ENCODE peak calls at places on chromosomes 4 and X, in four cellular contexts. One of them, this sample, is unnamed.

GRCh38 chr4:182593864-182594263 is 323.3 kb downstream of the DCTD start:
- DNase-seq in fibroblast of pulmonary artery: peak
- DNase-seq in breast epithelium: no peak
- DNase-seq in heart left ventricle: no peak
- DNase-seq in this sample: no peak

GRCh38 chrX:110563276-110563675 is 204.6 kb downstream of the RTL9 start:
- DNase-seq in fibroblast of pulmonary artery: no peak
- DNase-seq in breast epithelium: no peak
- DNase-seq in heart left ventricle: no peak
- DNase-seq in this sample: no peak

GRCh38 chr4:164531336-164531735 is 222.6 kb upstream of the SMIM31 start:
- DNase-seq in fibroblast of pulmonary artery: no peak
- DNase-seq in breast epithelium: no peak
- DNase-seq in heart left ventricle: no peak
- DNase-seq in this sample: no peak

GRCh38 chr4:97639961-97640360 is 503.3 kb downstream of the STPG2 start:
- DNase-seq in fibroblast of pulmonary artery: no peak
- DNase-seq in breast epithelium: no peak
- DNase-seq in heart left ventricle: no peak
- DNase-seq in this sample: no peak

GRCh38 chr4:23337292-23337691 is 552.6 kb downstream of the PPARGC1A start:
- DNase-seq in fibroblast of pulmonary artery: no peak
- DNase-seq in breast epithelium: no peak
- DNase-seq in heart left ventricle: no peak
- DNase-seq in this sample: no peak

GRCh38 chrX:41481264-41482109 is 34.3 kb downstream of the NYX start:
- DNase-seq in fibroblast of pulmonary artery: no peak
- DNase-seq in breast epithelium: no peak
- DNase-seq in heart left ventricle: no peak
- DNase-seq in this sample: no peak

GRCh38 chrX:82734140-82734539 is 774.0 kb upstream of the POU3F4 start:
- DNase-seq in fibroblast of pulmonary artery: no peak
- DNase-seq in breast epithelium: no peak
- DNase-seq in heart left ventricle: no peak
- DNase-seq in this sample: no peak

GRCh38 chrX:1534321-1535168 is 2.4 kb downstream of the P2RY8 start:
- DNase-seq in fibroblast of pulmonary artery: no peak
- DNase-seq in breast epithelium: no peak
- DNase-seq in heart left ventricle: no peak
- DNase-seq in this sample: no peak

GRCh38 chr4:147498031-147498700 is 17.3 kb downstream of the EDNRA start:
- DNase-seq in fibroblast of pulmonary artery: peak
- DNase-seq in breast epithelium: no peak
- DNase-seq in heart left ventricle: no peak
- DNase-seq in this sample: peak

GRCh38 chr4:4461850-4462249 is 74.9 kb downstream of the NSG1 start:
- DNase-seq in fibroblast of pulmonary artery: no peak
- DNase-seq in breast epithelium: no peak
- DNase-seq in heart left ventricle: no peak
- DNase-seq in this sample: no peak

GRCh38 chr4:6308890-6309643 is 39.4 kb downstream of the WFS1 start:
- DNase-seq in fibroblast of pulmonary artery: no peak
- DNase-seq in breast epithelium: no peak
- DNase-seq in heart left ventricle: peak
- DNase-seq in this sample: no peak
- H3K4me3 ChIP-seq in fibroblast of pulmonary artery: no peak
- H3K4me3 ChIP-seq in breast epithelium: peak
- H3K4me3 ChIP-seq in heart left ventricle: peak
- H3K4me3 ChIP-seq in this sample: peak

GRCh38 chr4:82797591-82798081 is 960 bp downstream of the SCD5 start:
- DNase-seq in fibroblast of pulmonary artery: no peak
- DNase-seq in breast epithelium: no peak
- DNase-seq in heart left ventricle: no peak
- DNase-seq in this sample: no peak

GRCh38 chr4:82801910-82802521 is 3.4 kb upstream of the SCD5 start:
- DNase-seq in fibroblast of pulmonary artery: peak
- DNase-seq in breast epithelium: no peak
- DNase-seq in heart left ventricle: no peak
- DNase-seq in this sample: no peak

GRCh38 chr4:82797048-82797590 is 1.5 kb downstream of the SCD5 start:
- DNase-seq in fibroblast of pulmonary artery: no peak
- DNase-seq in breast epithelium: no peak
- DNase-seq in heart left ventricle: no peak
- DNase-seq in this sample: no peak

GRCh38 chr4:82799006-82799881 is 648 bp upstream of the SCD5 start:
- DNase-seq in fibroblast of pulmonary artery: no peak
- DNase-seq in breast epithelium: no peak
- DNase-seq in heart left ventricle: no peak
- DNase-seq in this sample: no peak

DNA sequence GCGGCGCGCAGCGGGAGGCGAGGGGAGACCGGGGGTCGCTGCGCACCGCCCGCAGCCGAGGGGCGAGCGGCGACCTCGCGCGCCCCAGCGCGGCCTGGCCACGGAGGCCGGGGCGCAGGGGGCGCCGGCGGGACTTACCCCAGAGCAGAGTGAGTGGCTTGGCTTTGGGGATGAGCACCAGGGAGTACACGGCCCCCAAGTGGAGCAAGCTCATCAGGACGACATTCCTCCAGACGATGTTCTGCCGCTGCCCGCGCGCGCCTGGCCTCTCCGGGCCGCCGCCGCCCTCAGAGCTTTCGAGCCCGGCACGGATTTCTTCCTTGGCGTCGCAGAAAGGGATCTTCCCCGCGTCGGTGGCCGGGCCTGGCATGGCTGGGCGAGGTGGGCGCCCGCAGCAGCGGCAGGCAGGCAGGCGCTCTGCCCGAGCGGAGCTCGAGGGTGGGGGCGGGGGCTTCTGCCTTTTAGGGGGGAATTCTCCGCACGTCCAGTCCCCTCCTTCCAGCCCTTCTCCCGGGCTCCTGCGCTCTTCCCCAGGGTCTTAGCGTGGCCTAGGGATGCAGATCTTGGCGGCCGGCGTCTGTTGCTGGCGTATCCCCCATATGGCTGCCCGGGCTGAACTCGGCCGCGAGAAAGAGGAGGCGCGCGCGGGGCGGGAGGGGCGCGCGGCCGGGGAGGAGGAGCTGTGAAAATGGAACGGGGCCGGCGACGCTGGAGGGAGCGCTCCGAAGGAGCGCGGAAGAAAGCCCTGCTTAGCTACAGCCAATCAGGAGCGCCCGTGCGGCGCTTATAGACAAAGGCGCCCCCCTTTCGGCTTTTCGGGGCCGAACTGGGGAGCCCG is at the start of gene SCD5:
- DNase-seq in fibroblast of pulmonary artery: peak
- DNase-seq in breast epithelium: no peak
- DNase-seq in heart left ventricle: peak
- DNase-seq in this sample: no peak
- H3K4me3 ChIP-seq in fibroblast of pulmonary artery: peak
- H3K4me3 ChIP-seq in breast epithelium: peak
- H3K4me3 ChIP-seq in heart left ventricle: peak
- H3K4me3 ChIP-seq in this sample: peak

DNA sequence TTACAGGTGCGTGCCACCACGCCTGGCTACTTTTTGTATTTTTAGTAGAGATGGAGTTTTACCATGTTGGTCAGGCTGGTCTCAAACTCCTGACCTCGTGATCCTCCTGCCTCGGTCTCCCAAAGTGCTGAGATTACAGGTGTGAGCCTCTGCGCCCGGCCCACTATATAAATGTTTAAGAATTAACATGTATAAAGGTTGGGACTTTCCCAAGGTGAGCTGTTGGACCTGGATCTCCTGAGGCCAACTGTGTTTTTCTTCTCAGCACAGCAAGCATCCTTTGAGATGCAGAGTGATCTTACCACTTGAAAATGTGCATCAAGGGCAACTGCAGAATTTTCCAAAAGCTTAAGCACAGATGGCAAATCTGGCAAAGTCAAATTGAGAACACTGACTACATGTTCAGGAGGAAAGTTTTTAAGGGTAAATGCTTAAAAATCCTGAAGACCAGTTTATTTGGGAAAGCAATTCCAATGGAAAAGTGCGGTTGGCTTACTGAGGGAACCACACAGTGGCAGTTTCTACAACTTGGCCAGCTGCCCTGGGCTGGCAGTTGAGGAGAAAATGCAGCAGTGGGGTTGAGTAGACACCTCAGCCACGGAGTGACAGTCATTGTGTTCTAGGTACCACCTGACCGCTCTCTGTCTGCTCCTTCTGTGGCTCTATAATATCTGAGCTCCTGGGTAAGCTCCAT is 168.9 kb downstream of the CBR4 start:
- DNase-seq in fibroblast of pulmonary artery: no peak
- DNase-seq in breast epithelium: no peak
- DNase-seq in heart left ventricle: no peak
- DNase-seq in this sample: no peak
- H3K4me3 ChIP-seq in fibroblast of pulmonary artery: no peak
- H3K4me3 ChIP-seq in breast epithelium: no peak
- H3K4me3 ChIP-seq in heart left ventricle: no peak
- H3K4me3 ChIP-seq in this sample: no peak

GRCh38 chrX:78950157-78950556 is 5.0 kb downstream of the P2RY10 start:
- DNase-seq in fibroblast of pulmonary artery: no peak
- DNase-seq in breast epithelium: no peak
- DNase-seq in heart left ventricle: no peak
- DNase-seq in this sample: no peak

GRCh38 chrX:78944351-78944750 is 840 bp upstream of the P2RY10 start:
- DNase-seq in fibroblast of pulmonary artery: no peak
- DNase-seq in breast epithelium: no peak
- DNase-seq in heart left ventricle: no peak
- DNase-seq in this sample: no peak

GRCh38 chrX:78945186-78945912 is at the start of gene P2RY10:
- DNase-seq in fibroblast of pulmonary artery: no peak
- DNase-seq in breast epithelium: no peak
- DNase-seq in heart left ventricle: no peak
- DNase-seq in this sample: no peak

GRCh38 chrX:78946178-78946896 is 1.1 kb downstream of the P2RY10 start:
- DNase-seq in fibroblast of pulmonary artery: no peak
- DNase-seq in breast epithelium: no peak
- DNase-seq in heart left ventricle: no peak
- DNase-seq in this sample: no peak
- H3K4me3 ChIP-seq in fibroblast of pulmonary artery: no peak
- H3K4me3 ChIP-seq in breast epithelium: no peak
- H3K4me3 ChIP-seq in heart left ventricle: no peak
- H3K4me3 ChIP-seq in this sample: no peak

GRCh38 chr4:121379276-121379675 is 1.5 kb downstream of the QRFPR start:
- DNase-seq in fibroblast of pulmonary artery: no peak
- DNase-seq in breast epithelium: no peak
- DNase-seq in heart left ventricle: no peak
- DNase-seq in this sample: no peak

GRCh38 chr4:121376541-121376940 is 4.3 kb downstream of the QRFPR start:
- DNase-seq in fibroblast of pulmonary artery: no peak
- DNase-seq in breast epithelium: no peak
- DNase-seq in heart left ventricle: no peak
- DNase-seq in this sample: no peak

GRCh38 chr4:121377065-121377464 is 3.8 kb downstream of the QRFPR start:
- DNase-seq in fibroblast of pulmonary artery: peak
- DNase-seq in breast epithelium: no peak
- DNase-seq in heart left ventricle: no peak
- DNase-seq in this sample: no peak

GRCh38 chr4:121380448-121381147 is at the start of gene QRFPR:
- DNase-seq in fibroblast of pulmonary artery: no peak
- DNase-seq in breast epithelium: no peak
- DNase-seq in heart left ventricle: peak
- DNase-seq in this sample: no peak

GRCh38 chr4:121381148-121381462 is 287 bp upstream of the QRFPR start:
- DNase-seq in fibroblast of pulmonary artery: no peak
- DNase-seq in breast epithelium: no peak
- DNase-seq in heart left ventricle: no peak
- DNase-seq in this sample: no peak
- H3K4me3 ChIP-seq in fibroblast of pulmonary artery: peak
- H3K4me3 ChIP-seq in breast epithelium: peak
- H3K4me3 ChIP-seq in heart left ventricle: peak
- H3K4me3 ChIP-seq in this sample: peak

GRCh38 chr4:16727218-16727617 is 171.2 kb downstream of the LDB2 start:
- DNase-seq in fibroblast of pulmonary artery: no peak
- DNase-seq in breast epithelium: no peak
- DNase-seq in heart left ventricle: no peak
- DNase-seq in this sample: no peak

GRCh38 chr4:16725252-16725651 is 173.2 kb downstream of the LDB2 start:
- DNase-seq in fibroblast of pulmonary artery: no peak
- DNase-seq in breast epithelium: no peak
- DNase-seq in heart left ventricle: no peak
- DNase-seq in this sample: no peak

GRCh38 chr4:16722386-16722785 is 176.1 kb downstream of the LDB2 start:
- DNase-seq in fibroblast of pulmonary artery: no peak
- DNase-seq in breast epithelium: no peak
- DNase-seq in heart left ventricle: no peak
- DNase-seq in this sample: no peak

GRCh38 chr4:16717266-16717970 is 181.0 kb downstream of the LDB2 start:
- DNase-seq in fibroblast of pulmonary artery: no peak
- DNase-seq in breast epithelium: no peak
- DNase-seq in heart left ventricle: no peak
- DNase-seq in this sample: no peak

DNA sequence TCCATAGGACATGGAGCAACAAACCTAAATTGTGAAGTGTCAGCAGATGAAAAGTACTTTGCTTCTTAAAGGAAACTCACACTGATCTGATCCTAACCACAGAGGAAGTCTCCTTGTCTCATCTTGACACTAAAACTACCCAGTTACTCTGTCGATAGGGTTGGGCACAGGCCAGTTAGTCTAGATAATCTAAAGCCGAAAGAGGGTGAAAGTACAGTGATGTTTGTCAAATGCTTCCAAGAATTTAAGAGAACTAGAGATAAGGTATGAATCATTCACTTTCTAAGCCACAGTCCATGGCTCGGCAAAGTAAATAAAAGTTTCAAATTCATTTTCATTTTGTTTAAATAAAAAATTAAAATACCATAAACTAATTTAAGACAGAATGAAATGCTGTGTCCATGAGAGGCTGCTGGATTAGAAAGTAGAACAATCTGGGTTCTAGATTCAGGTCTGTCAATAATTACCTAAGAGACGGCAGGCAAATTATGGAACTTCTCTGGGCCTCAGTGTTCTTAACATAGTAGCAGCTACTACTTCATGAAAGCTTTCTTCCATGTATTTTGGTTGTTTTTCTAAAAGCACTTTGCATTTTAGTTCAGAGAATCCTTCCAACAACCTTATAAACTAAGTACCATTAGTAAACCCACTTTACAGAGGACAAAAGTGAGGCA is 176.7 kb downstream of the LDB2 start:
- DNase-seq in fibroblast of pulmonary artery: peak
- DNase-seq in breast epithelium: no peak
- DNase-seq in heart left ventricle: no peak
- DNase-seq in this sample: peak
- H3K4me3 ChIP-seq in fibroblast of pulmonary artery: no peak
- H3K4me3 ChIP-seq in breast epithelium: no peak
- H3K4me3 ChIP-seq in heart left ventricle: peak
- H3K4me3 ChIP-seq in this sample: no peak

GRCh38 chrX:139204903-139205667 is 325.5 kb upstream of the F9 start:
- DNase-seq in fibroblast of pulmonary artery: no peak
- DNase-seq in breast epithelium: peak
- DNase-seq in heart left ventricle: no peak
- DNase-seq in this sample: no peak
- H3K4me3 ChIP-seq in fibroblast of pulmonary artery: peak
- H3K4me3 ChIP-seq in breast epithelium: peak
- H3K4me3 ChIP-seq in heart left ventricle: peak
- H3K4me3 ChIP-seq in this sample: peak

This sample was measured in retinal pigment epithelial cell.